ENCODE peak calls at places on chromosome 17, in seven cellular contexts. M, P, L, N, I, U and X are unnamed samples.

GRCh38 chr17:66425751-66426396 is 123.5 kb downstream of the PRKCA start:
- DNase-seq in M (no peak), P (no peak), L (no peak), N (no peak), I (no peak), U (no peak), X (no peak)

GRCh38 chr17:28551421-28552186 is 820 bp downstream of the UNC119 start:
- DNase-seq in M (peak; percentile 19), P (no peak), L (peak; percentile 14), N (no peak), I (no peak), U (no peak), X (no peak)

GRCh38 chr17:21013983-21014382 is 28.8 kb downstream of the USP22 start:
- DNase-seq in M (no peak), P (no peak), L (no peak), N (no peak), I (no peak), U (no peak), X (no peak)

GRCh38 chr17:63066158-63066808 is 100.2 kb downstream of the TANC2 start:
- DNase-seq in M (no peak), P (no peak), L (no peak), N (no peak), I (no peak), U (no peak), X (no peak)

GRCh38 chr17:48996696-48997102 is 486 bp upstream of the IGF2BP1 start:
- DNase-seq in M (no peak), P (no peak), L (no peak), N (no peak), I (no peak), U (no peak), X (no peak)

GRCh38 chr17:156094-156621 is 18.8 kb downstream of the SCGB1C2 start:
- DNase-seq in M (no peak), P (no peak), L (no peak), N (no peak), I (no peak), U (no peak), X (no peak)

GRCh38 chr17:28725166-28725659 is 820 bp downstream of the TLCD1 start:
- DNase-seq in M (peak; percentile 48), P (no peak), L (peak; percentile 54), N (no peak), I (peak; percentile 76), U (peak; percentile 74), X (peak; percentile 57)

GRCh38 chr17:47924785-47925676 is 16.3 kb upstream of the PNPO start:
- DNase-seq in M (no peak), P (no peak), L (no peak), N (no peak), I (peak; percentile 41), U (no peak), X (no peak)

GRCh38 chr17:16085066-16085699 is 85.6 kb downstream of the TTC19 start:
- DNase-seq in M (peak; percentile 85), P (no peak), L (peak; percentile 78), N (no peak), I (peak; percentile 84), U (no peak), X (peak; percentile 71)

GRCh38 chr17:29291163-29291752 is 2.7 kb downstream of the NUFIP2 start:
- DNase-seq in M (peak; percentile 82), P (no peak), L (peak; percentile 72), N (no peak), I (peak; percentile 82), U (peak; percentile 51), X (peak; percentile 77)

GRCh38 chr17:35147313-35147982 is at the start of gene UNC45B:
- DNase-seq in M (no peak), P (no peak), L (no peak), N (no peak), I (no peak), U (no peak), X (no peak)

GRCh38 chr17:65061621-65062020 is 5.1 kb upstream of the GNA13 start:
- DNase-seq in M (no peak), P (no peak), L (no peak), N (no peak), I (no peak), U (no peak), X (no peak)

GRCh38 chr17:80185968-80186367 is 16.1 kb downstream of the CARD14 start:
- DNase-seq in M (no peak), P (no peak), L (no peak), N (no peak), I (no peak), U (no peak), X (no peak)

GRCh38 chr17:40139566-40140058 is 725 bp upstream of the CASC3 start:
- DNase-seq in M (no peak), P (no peak), L (no peak), N (no peak), I (no peak), U (no peak), X (no peak)

GRCh38 chr17:67151717-67152116 is 93.3 kb downstream of the HELZ start:
- DNase-seq in M (peak; percentile 42), P (no peak), L (peak; percentile 15), N (no peak), I (peak; percentile 80), U (peak; percentile 38), X (peak; percentile 58)

GRCh38 chr17:43845772-43846171 is 1.2 kb upstream of the CD300LG start:
- DNase-seq in M (no peak), P (no peak), L (no peak), N (no peak), I (no peak), U (no peak), X (no peak)

GRCh38 chr17:43846221-43846712 is 709 bp upstream of the CD300LG start:
- DNase-seq in M (peak; percentile 81), P (peak; percentile 74), L (peak; percentile 70), N (no peak), I (peak; percentile 67), U (peak; percentile 97), X (peak; percentile 63)

GRCh38 chr17:43848601-43849000 is 1.6 kb downstream of the CD300LG start:
- DNase-seq in M (no peak), P (no peak), L (no peak), N (no peak), I (no peak), U (no peak), X (no peak)

GRCh38 chr17:43849116-43849515 is 2.1 kb downstream of the CD300LG start:
- DNase-seq in M (no peak), P (no peak), L (no peak), N (no peak), I (no peak), U (no peak), X (no peak)

DNA sequence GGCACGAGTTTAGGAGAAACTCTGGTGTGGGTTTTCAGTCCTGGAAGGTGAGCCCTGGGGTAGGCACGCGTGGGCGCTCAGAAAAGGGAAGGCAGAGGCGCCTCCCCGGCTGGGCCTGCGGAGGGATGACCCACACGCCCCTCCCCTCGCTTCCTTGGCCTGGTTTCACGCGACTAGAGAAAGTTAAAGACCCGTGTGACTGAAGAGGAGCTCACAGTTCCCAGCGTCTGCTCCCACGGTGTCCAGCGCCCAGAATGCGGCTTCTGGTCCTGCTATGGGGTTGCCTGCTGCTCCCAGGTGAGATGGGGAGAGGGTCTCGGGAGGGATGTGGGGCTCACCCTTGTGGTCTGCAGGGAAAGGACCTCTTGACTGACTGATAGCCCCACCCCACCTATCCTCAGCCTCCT is at the start of gene CD300LG:
- DNase-seq in M (no peak), P (no peak), L (no peak), N (no peak), I (no peak), U (no peak), X (no peak)
- H3K4me3 ChIP-seq in M (no peak within 1 kb of the TSS), P (no peak within 1 kb of the TSS), L (no peak within 1 kb of the TSS), N (no peak within 1 kb of the TSS), I (no peak within 1 kb of the TSS), U (no peak within 1 kb of the TSS), X (no peak within 1 kb of the TSS)

GRCh38 chr17:3693829-3694231 is 2.1 kb downstream of the P2RX5 start:
- DNase-seq in M (no peak), P (no peak), L (no peak), N (no peak), I (no peak), U (no peak), X (no peak)

GRCh38 chr17:3691539-3692166 is 4.3 kb downstream of the P2RX5 start:
- DNase-seq in M (no peak), P (no peak), L (no peak), N (no peak), I (no peak), U (no peak), X (no peak)

GRCh38 chr17:3693099-3693498 is 2.9 kb downstream of the P2RX5 start:
- DNase-seq in M (no peak), P (no peak), L (no peak), N (no peak), I (no peak), U (no peak), X (no peak)

GRCh38 chr17:3690094-3690715 is 5.8 kb downstream of the P2RX5 start:
- DNase-seq in M (no peak), P (no peak), L (no peak), N (no peak), I (no peak), U (no peak), X (no peak)

GRCh38 chr17:3692346-3692745 is 3.6 kb downstream of the P2RX5 start:
- DNase-seq in M (no peak), P (no peak), L (no peak), N (no peak), I (no peak), U (no peak), X (no peak)
- TF ChIP-seq CTCF in M (no peak), P (no peak), L (no peak), N (no peak), I (no peak), U (no peak), X (peak; percentile 4)

DNA sequence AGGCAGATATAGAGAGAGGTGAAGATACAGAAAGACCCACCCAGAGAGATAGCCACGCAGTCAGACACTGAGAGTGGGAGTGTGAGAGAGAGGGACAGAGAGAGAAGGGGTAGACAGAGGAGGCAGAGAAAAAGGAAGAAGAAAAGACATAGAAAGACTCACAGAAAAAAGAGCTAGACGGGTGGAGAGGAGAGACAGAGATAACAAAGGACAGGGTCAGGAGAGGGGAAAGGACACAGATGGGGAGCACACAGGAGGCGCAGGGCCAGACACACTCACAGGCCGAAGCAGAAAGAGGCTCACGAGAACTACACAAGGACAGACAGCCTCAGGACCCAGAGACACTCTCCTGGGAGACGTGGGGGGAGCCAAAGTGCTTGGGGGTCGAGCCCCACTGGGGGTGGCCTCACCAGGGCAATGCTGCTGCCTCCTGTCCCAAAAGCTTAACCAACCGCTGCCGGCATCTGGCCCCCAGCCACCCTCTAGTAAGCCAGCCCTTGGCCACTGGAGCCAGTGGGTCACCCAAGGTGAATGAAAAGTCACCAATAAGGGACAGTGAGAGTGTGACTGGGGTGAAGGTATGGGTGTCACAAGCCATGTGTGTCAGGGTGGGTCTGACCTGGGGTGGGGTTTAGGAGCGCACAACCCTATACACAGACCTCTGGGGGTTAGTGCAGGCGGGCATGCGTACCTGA is 3.8 kb downstream of the ZNF385C start:
- DNase-seq in M (no peak), P (no peak), L (no peak), N (no peak), I (no peak), U (no peak), X (no peak)
- H3K4me3 ChIP-seq in M (no peak overlapping the region), P (no peak overlapping the region), L (no peak overlapping the region), N (no peak overlapping the region), I (no peak overlapping the region), U (no peak overlapping the region), X (no peak overlapping the region)

DNA sequence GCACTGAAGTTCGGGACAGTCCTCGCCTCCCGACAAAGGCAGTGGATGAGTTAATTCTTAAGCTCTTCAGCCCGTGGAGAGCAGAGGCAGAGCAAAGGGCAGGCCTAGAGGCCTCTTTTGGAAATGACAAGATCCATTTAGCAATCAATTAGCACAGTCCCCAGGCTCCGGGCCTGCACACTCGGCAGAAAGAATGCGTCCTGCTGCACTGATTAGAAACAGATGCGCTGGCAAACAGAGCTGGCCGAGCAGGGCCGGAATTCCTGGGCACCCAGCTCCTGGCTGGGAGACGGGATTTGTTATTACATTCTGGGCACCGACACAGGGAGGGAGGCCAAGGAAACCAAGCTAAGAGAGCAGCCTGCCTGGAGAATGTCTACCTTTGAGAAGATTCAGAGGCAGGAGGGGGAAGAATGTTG is 162.9 kb downstream of the COPRS start:
- DNase-seq in M (peak; percentile 84), P (peak; percentile 64), L (peak; percentile 100), N (no peak), I (peak; percentile 93), U (no peak), X (peak; percentile 88)
- TF ChIP-seq CTCF in M (peak; percentile 23), P (no peak), L (peak; percentile 60), N (peak; percentile 28), I (peak; percentile 39), U (no peak), X (peak; percentile 11)